ENCODE peak calls at places on chromosome 15, in six cellular contexts. V, L, K, T, D and C are unnamed samples.

GRCh38 chr15:90889736-90890456 is 5.6 kb downstream of the FES start:
- DNase-seq in L (no peak), T (no peak), D (no peak), V (no peak), K (no peak), C (no peak)

GRCh38 chr15:92661961-92662360 is 6.4 kb upstream of the FAM174B start:
- DNase-seq in K (no peak), L (no peak), V (no peak), D (no peak), T (no peak), C (no peak)

GRCh38 chr15:41017051-41017735 is 63.9 kb downstream of the CHAC1 start:
- DNase-seq in L (peak), D (no peak), V (no peak), T (no peak), K (no peak), C (no peak)

GRCh38 chr15:52678036-52678467 is 1.1 kb downstream of the ATOSA start:
- DNase-seq in D (peak), V (peak), K (peak), L (peak), T (peak), C (peak)

GRCh38 chr15:35108453-35108852 is 23.4 kb upstream of the NANOGP8 start:
- DNase-seq in L (no peak), T (no peak), D (no peak), V (no peak), K (no peak), C (no peak)

GRCh38 chr15:51969728-51970127 is 1.9 kb downstream of the LEO1 start:
- DNase-seq in V (no peak), L (peak), T (no peak), D (no peak), K (no peak), C (no peak)

GRCh38 chr15:101433396-101433795 is 56.1 kb downstream of the PCSK6 start:
- DNase-seq in V (no peak), T (no peak), K (peak), D (no peak), L (no peak), C (no peak)

GRCh38 chr15:90192961-90193786 is 8.0 kb upstream of the SEMA4B start:
- DNase-seq in D (no peak), K (no peak), T (no peak), V (no peak), L (peak), C (no peak)

GRCh38 chr15:95988574-95988887 is 342.0 kb upstream of the NR2F2 start:
- DNase-seq in D (no peak), K (peak), V (no peak), L (peak), T (no peak), C (no peak)

GRCh38 chr15:82968066-82968465 is 15.5 kb upstream of the HOMER2 start:
- DNase-seq in L (no peak), V (no peak), T (no peak), K (no peak), D (no peak), C (no peak)

GRCh38 chr15:68791431-68792283 is 29.0 kb downstream of the ANP32A start:
- DNase-seq in V (no peak), T (no peak), K (peak), L (no peak), D (no peak), C (peak)

GRCh38 chr15:28912422-28912821 is 26.6 kb downstream of the APBA2 start:
- DNase-seq in T (no peak), L (peak), D (no peak), V (no peak), K (no peak), C (no peak)

GRCh38 chr15:92123848-92124631 is 269.6 kb upstream of the ST8SIA2 start:
- DNase-seq in L (no peak), K (peak), T (no peak), V (no peak), D (no peak), C (no peak)

GRCh38 chr15:78024141-78024567 is 53.4 kb downstream of the TBC1D2B start:
- DNase-seq in T (peak), L (peak), K (no peak), V (peak), D (no peak), C (no peak)

GRCh38 chr15:49904296-49904695 is 214.7 kb downstream of the ATP8B4 start:
- DNase-seq in K (no peak), T (no peak), V (no peak), D (no peak), L (no peak), C (no peak)

DNA sequence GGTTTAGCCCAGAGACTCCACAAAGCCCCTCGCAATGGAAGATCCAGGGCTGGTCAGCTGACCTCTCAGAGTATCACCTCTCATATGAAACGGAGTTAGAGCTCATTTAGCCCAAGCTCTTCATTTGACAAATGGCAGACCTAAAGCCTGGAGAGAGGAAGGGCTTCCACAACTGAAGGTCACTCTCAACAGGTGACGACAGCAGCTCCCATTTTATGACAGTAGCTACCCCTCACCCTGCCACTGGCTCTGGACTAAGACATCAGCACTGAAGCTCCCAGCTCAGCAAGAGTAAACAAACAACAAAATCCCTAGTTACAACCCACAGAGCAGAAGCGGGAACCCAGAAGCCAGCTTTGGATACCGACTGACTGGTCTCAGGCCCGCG is 33.7 kb downstream of the TLE3 start:
- DNase-seq in L (no peak), T (no peak), D (no peak), V (no peak), K (no peak), C (no peak)
- H3K27ac ChIP-seq in L (no peak), T (peak), D (no peak), V (no peak), K (no peak), C (no peak)

GRCh38 chr15:72786244-72786641 is 2.7 kb upstream of the ADPGK start:
- DNase-seq in D (no peak), L (no peak), V (no peak), T (no peak), K (no peak), C (no peak)
- H3K27ac ChIP-seq in D (no peak), L (no peak), V (peak), T (no peak), K (no peak), C (no peak)

GRCh38 chr15:65412556-65412955 is 10.2 kb downstream of the IGDCC4 start:
- DNase-seq in D (no peak), K (no peak), V (no peak), L (no peak), T (no peak), C (no peak)

GRCh38 chr15:65413760-65414144 is 9.0 kb downstream of the IGDCC4 start:
- DNase-seq in T (no peak), V (no peak), K (no peak), L (no peak), D (no peak), C (no peak)

GRCh38 chr15:65413051-65413759 is 9.5 kb downstream of the IGDCC4 start:
- DNase-seq in L (no peak), K (no peak), D (no peak), V (no peak), T (no peak), C (no peak)

GRCh38 chr15:65416845-65417416 is 5.8 kb downstream of the IGDCC4 start:
- DNase-seq in D (no peak), L (peak), K (peak), T (no peak), V (peak), C (no peak)

GRCh38 chr15:65414841-65415621 is 7.7 kb downstream of the IGDCC4 start:
- DNase-seq in L (peak), V (peak), K (peak), T (peak), D (no peak), C (no peak)
- H3K27ac ChIP-seq in L (peak), V (peak), K (peak), T (peak), D (peak), C (no peak)

GRCh38 chr15:29937956-29938355 is 115.7 kb upstream of the TJP1 start:
- DNase-seq in T (no peak), V (no peak), D (no peak), L (peak), K (no peak), C (no peak)

GRCh38 chr15:29936353-29937049 is 114.2 kb upstream of the TJP1 start:
- DNase-seq in K (no peak), T (peak), D (no peak), L (peak), V (no peak), C (no peak)

GRCh38 chr15:29942144-29942543 is 119.9 kb upstream of the TJP1 start:
- DNase-seq in D (no peak), K (peak), T (no peak), L (no peak), V (no peak), C (no peak)

GRCh38 chr15:29939404-29939803 is 117.1 kb upstream of the TJP1 start:
- DNase-seq in K (no peak), T (no peak), V (no peak), L (peak), D (no peak), C (no peak)

GRCh38 chr15:29938701-29939340 is 116.6 kb upstream of the TJP1 start:
- DNase-seq in K (peak), D (no peak), T (no peak), V (no peak), L (peak), C (no peak)
- H3K27ac ChIP-seq in K (no peak), D (no peak), T (no peak), V (no peak), L (peak), C (no peak)

GRCh38 chr15:25542648-25543047 is 103.8 kb upstream of the UBE3A start:
- DNase-seq in V (no peak), L (no peak), T (no peak), K (no peak), D (no peak), C (no peak)
- H3K27ac ChIP-seq in V (no peak), L (no peak), T (no peak), K (no peak), D (no peak), C (no peak)

GRCh38 chr15:42264790-42265189 is 8.2 kb upstream of the GANC start:
- DNase-seq in K (no peak), D (no peak), V (no peak), L (no peak), T (no peak), C (no peak)
- H3K27ac ChIP-seq in K (no peak), D (no peak), V (no peak), L (no peak), T (no peak), C (no peak)

GRCh38 chr15:88535100-88535499 is 11.4 kb downstream of the DET1 start:
- DNase-seq in T (no peak), L (peak), K (no peak), D (no peak), V (no peak), C (no peak)
- H3K27ac ChIP-seq in T (no peak), L (no peak), K (no peak), D (no peak), V (no peak), C (no peak)